ENCODE peak calls at places on chromosomes 7 and 10, in five cellular contexts. M is breast epithelium; O is CD8-positive, alpha-beta T cell; J is neural progenitor cell; S is OCI-LY7. R is an unnamed sample.
A peak's percentile ranks its signal among the peaks of the same experiment; 100 is the strongest.

GRCh38 chr10:119221201-119221600 is 13.8 kb downstream of the GRK5 start:
- DNase-seq in O (no peak), J (no peak), S (no peak), M (no peak), R (no peak)

GRCh38 chr7:149877890-149878522 is 4.2 kb downstream of the ATP6V0E2 start:
- DNase-seq in M (no peak), S (no peak), O (no peak), J (no peak), R (no peak)

GRCh38 chr7:45021604-45022296 is 21.7 kb downstream of the CCM2 start:
- DNase-seq in O (no peak), M (no peak), J (no peak), S (no peak), R (no peak)

GRCh38 chr7:16636533-16637173 is 8.9 kb downstream of the ANKMY2 start:
- DNase-seq in J (no peak), O (no peak), M (no peak), S (no peak), R (no peak)

GRCh38 chr10:25753776-25754175 is 180.3 kb upstream of the MYO3A start:
- DNase-seq in M (no peak), O (no peak), S (no peak), J (no peak), R (no peak)

GRCh38 chr7:157517782-157518513 is 181.1 kb downstream of the DNAJB6 start:
- DNase-seq in J (no peak), M (peak; percentile 11), S (no peak), O (peak; percentile 3), R (no peak)

GRCh38 chr10:125362966-125363365 is 202.6 kb upstream of the CTBP2 start:
- DNase-seq in M (no peak), J (no peak), O (no peak), S (no peak), R (no peak)

GRCh38 chr10:63523015-63523414 is 1.8 kb downstream of the REEP3 start:
- DNase-seq in M (no peak), J (no peak), S (no peak), O (no peak), R (no peak)

GRCh38 chr10:11670311-11670825 is 58.9 kb upstream of the USP6NL start:
- DNase-seq in O (no peak), M (no peak), S (no peak), J (peak; percentile 36), R (no peak)

GRCh38 chr10:92702301-92702916 is 12.7 kb downstream of the HHEX start:
- DNase-seq in J (no peak), M (no peak), S (peak; percentile 32), O (no peak), R (no peak)

GRCh38 chr10:121158988-121159579 is 307.9 kb downstream of the WDR11 start:
- DNase-seq in O (no peak), J (no peak), M (peak; percentile 49), S (no peak), R (no peak)

GRCh38 chr10:74189999-74190421 is 39.0 kb downstream of the ADK start:
- DNase-seq in S (peak; percentile 78), J (no peak), O (peak; percentile 24), M (peak; percentile 64), R (no peak)

GRCh38 chr7:46909601-46910051 is 672.3 kb downstream of the TNS3 start:
- DNase-seq in S (no peak), M (no peak), J (no peak), O (no peak), R (no peak)

GRCh38 chr7:23055582-23056178 is 41.8 kb upstream of the HYCC1 start:
- DNase-seq in M (no peak), J (peak; percentile 67), S (peak; percentile 83), O (peak; percentile 54), R (no peak)

GRCh38 chr10:95229724-95230627 is 35.9 kb downstream of the ACSM6 start:
- DNase-seq in M (no peak), S (no peak), J (peak; percentile 64), O (no peak), R (no peak)

GRCh38 chr10:51706225-51706624 is 6.8 kb upstream of the CSTF2T start:
- DNase-seq in O (no peak), S (no peak), M (peak; percentile 68), J (no peak), R (no peak)

GRCh38 chr7:99224263-99224947 is 16.5 kb upstream of the KPNA7 start:
- DNase-seq in S (no peak), O (no peak), J (no peak), M (no peak), R (no peak)

GRCh38 chr10:110746254-110746826 is 102.2 kb downstream of the RBM20 start:
- DNase-seq in J (peak; percentile 76), S (peak; percentile 71), O (peak; percentile 53), M (peak; percentile 76), R (peak; percentile 70)

GRCh38 chr10:101601541-101601940 is 13.4 kb downstream of the DPCD start:
- DNase-seq in J (no peak), M (no peak), S (no peak), O (no peak), R (no peak)

GRCh38 chr10:4470231-4470840 is 355.7 kb upstream of the AKR1E2 start:
- DNase-seq in M (no peak), S (no peak), J (no peak), O (no peak), R (no peak)

GRCh38 chr7:35593896-35594295 is 101.0 kb downstream of the HERPUD2 start:
- DNase-seq in S (peak; percentile 28), J (peak; percentile 51), M (no peak), O (no peak), R (no peak)

GRCh38 chr7:129069021-129069420 is 14.1 kb upstream of the TNPO3 start:
- DNase-seq in J (no peak), S (no peak), M (no peak), O (no peak), R (no peak)

GRCh38 chr7:102875700-102876192 is 37.1 kb upstream of the LRRC17 start:
- DNase-seq in S (no peak), J (no peak), O (no peak), M (no peak), R (no peak)

GRCh38 chr10:89144836-89145235 is 62.3 kb downstream of the CH25H start:
- DNase-seq in O (no peak), M (no peak), S (no peak), J (no peak), R (no peak)

GRCh38 chr7:28629216-28629848 is 217.0 kb downstream of the CREB5 start:
- DNase-seq in S (no peak), M (no peak), J (no peak), O (no peak), R (no peak)

GRCh38 chr7:8433477-8434289 is at the start of gene NXPH1:
- DNase-seq in M (no peak), S (no peak), J (peak; percentile 88), O (no peak), R (no peak)

GRCh38 chr7:101436857-101437576 is 74.3 kb downstream of the COL26A1 start:
- DNase-seq in S (no peak), J (peak; percentile 65), O (no peak), M (no peak), R (no peak)

GRCh38 chr10:3803295-3803883 is 18.4 kb upstream of the KLF6 start:
- DNase-seq in J (no peak), O (no peak), M (no peak), S (no peak), R (no peak)

GRCh38 chr7:38775503-38775902 is 133.5 kb downstream of the VPS41 start:
- DNase-seq in M (no peak), S (no peak), O (no peak), J (peak; percentile 45), R (no peak)

DNA sequence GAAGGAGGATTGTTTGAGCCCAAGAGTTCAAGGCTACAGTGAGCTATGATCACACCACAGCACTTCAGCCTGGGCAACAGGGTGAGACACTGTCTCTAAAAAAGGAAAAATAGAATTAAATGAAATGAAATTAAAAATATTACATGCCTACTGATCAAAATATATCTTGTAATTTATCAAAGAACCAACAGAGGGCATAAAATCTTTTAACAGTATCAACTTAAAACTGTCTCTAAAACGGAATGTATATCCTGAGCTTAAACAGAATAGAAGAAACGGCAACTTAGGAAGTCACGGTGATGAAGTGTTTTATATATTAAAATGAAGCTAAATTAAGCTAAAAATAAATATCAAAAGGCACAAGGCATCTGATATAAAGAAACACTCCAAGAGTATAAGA is 78.8 kb downstream of the MTPAP start:
- DNase-seq in S (peak; percentile 10), M (no peak), J (no peak), O (no peak), R (no peak)
- TF ChIP-seq CTCF in S (peak; percentile 67), M (no peak), J (peak; percentile 4), O (peak; percentile 18), R (peak; percentile 29)

DNA sequence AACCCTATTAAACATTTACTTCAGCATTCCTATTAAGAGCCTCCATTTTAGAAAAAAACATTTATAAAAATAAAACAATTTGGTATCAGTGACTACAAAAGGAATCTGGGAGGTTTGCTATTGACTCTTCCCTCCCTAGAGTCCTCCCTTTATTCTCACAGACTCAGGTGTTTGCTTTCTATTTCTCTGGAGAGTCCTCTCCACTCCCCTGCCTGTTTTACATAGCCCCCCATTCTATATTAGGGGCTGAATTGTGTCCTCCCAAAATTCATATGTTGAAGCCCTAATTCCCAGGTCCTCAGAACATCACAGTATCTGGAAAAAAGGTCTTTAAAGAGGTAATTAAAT is 69.8 kb downstream of the COA1 start:
- DNase-seq in S (no peak), M (no peak), J (no peak), O (no peak), R (no peak)
- H3K27ac ChIP-seq in S (no peak overlapping the region), M (no peak overlapping the region), J (no peak overlapping the region), O (no peak overlapping the region), R (no peak overlapping the region)

DNA sequence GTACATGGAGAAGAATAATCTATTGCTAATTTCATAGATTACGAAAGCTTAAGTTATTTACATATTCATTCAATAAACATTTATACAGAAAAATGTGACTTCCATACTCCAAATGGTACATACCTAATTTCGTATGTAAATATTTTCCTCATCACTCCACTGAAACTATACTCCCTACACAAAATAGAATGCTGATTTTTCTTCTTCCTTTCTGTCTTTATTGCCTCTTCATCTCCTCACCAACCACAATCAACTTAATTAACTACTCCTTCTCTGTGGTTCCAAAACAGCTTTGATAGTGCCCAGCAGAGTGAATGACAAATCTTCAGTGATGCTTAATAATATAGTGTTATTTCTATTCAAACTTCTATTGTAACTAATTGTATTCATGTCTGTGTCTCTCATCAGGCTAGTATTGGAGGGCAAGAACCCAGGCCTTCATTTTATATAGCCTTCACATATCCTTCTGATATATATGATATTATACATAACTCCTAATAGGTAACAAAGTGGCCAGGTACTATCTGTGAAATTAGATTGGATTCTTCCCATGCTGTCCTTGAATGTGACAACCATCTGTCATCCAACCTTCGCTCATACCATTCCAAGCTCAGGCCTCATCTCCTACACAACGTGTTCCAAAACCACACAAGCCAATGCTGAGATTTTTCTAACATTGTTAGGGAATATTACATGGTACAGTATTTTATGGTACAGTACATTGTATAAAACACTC is 5.3 kb downstream of the ITGB1 start:
- DNase-seq in M (no peak), J (no peak), O (no peak), S (no peak), R (no peak)
- H3K4me3 ChIP-seq in M (no peak overlapping the region), J (no peak overlapping the region), O (no peak overlapping the region), S (peak overlapping the region; percentile 94), R (no peak overlapping the region)

DNA sequence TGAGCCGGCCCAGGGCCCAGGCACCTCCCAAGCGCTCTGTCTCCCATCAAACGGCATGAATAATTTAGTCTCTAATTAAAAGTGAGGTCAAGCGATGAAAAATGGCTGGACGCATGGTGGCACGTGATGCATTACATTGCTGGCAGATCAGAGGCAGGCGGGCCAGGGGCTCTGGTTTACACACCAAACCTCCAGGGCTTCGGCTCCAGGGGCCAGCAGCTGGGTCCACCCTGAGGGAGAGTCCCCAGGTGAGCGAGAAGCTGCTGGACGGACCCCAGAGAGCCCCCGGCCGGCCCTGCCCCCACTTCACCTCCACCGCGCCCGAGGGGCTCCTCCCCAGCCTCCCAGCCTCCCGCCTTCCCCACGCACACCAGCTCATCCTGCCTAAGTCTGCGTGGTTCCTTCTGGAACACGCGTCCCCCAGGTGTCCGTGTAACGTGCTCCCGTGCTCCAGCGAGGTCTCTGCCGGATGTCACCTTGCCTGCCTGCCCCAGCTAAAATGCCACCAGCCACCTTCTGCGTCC is 23.2 kb downstream of the UNCX start:
- DNase-seq in J (no peak), S (no peak), O (no peak), M (no peak), R (no peak)
- TF ChIP-seq CTCF in J (no peak), S (no peak), O (no peak), M (no peak), R (no peak)